ENCODE peak calls at places on chromosomes 3 and 15, in four cellular contexts. One of them, this sample, is unnamed.

GRCh38 chr3:139328356-139328755 is 15.5 kb upstream of the MRPS22 start:
- DNase-seq in neuronal stem cell: no peak
- DNase-seq in H9: no peak
- DNase-seq in mesenchymal stem cell: no peak
- DNase-seq in this sample: no peak

GRCh38 chr15:60421544-60421943 is 23.8 kb upstream of the ANXA2 start:
- DNase-seq in neuronal stem cell: no peak
- DNase-seq in H9: no peak
- DNase-seq in mesenchymal stem cell: peak; percentile 63
- DNase-seq in this sample: no peak

GRCh38 chr15:66682246-66682645 is 19.8 kb upstream of the SMAD6 start:
- DNase-seq in neuronal stem cell: no peak
- DNase-seq in H9: no peak
- DNase-seq in mesenchymal stem cell: no peak
- DNase-seq in this sample: peak; percentile 19

GRCh38 chr3:104548401-104548800 is 818.3 kb upstream of the ALCAM start:
- DNase-seq in neuronal stem cell: no peak
- DNase-seq in H9: no peak
- DNase-seq in mesenchymal stem cell: no peak
- DNase-seq in this sample: no peak

GRCh38 chr3:132284006-132284405 is 33.2 kb upstream of the ACP3 start:
- DNase-seq in neuronal stem cell: no peak
- DNase-seq in H9: no peak
- DNase-seq in mesenchymal stem cell: peak; percentile 28
- DNase-seq in this sample: peak; percentile 40

GRCh38 chr3:52005571-52005986 is 9.9 kb upstream of the RPL29 start:
- DNase-seq in neuronal stem cell: no peak
- DNase-seq in H9: peak; percentile 84
- DNase-seq in mesenchymal stem cell: peak; percentile 61
- DNase-seq in this sample: no peak

GRCh38 chr3:193693774-193694173 is 100.8 kb downstream of the OPA1 start:
- DNase-seq in neuronal stem cell: no peak
- DNase-seq in H9: no peak
- DNase-seq in mesenchymal stem cell: no peak
- DNase-seq in this sample: no peak

GRCh38 chr15:81013396-81013929 is 12.7 kb downstream of the TLNRD1 start:
- DNase-seq in neuronal stem cell: no peak
- DNase-seq in H9: no peak
- DNase-seq in mesenchymal stem cell: no peak
- DNase-seq in this sample: no peak

GRCh38 chr15:82538961-82539689 is 1.1 kb downstream of the RPS17 start:
- DNase-seq in neuronal stem cell: no peak
- DNase-seq in H9: no peak
- DNase-seq in mesenchymal stem cell: peak; percentile 34
- DNase-seq in this sample: no peak

GRCh38 chr3:37348736-37349396 is 174.5 kb upstream of the LRRFIP2 start:
- DNase-seq in neuronal stem cell: no peak
- DNase-seq in H9: no peak
- DNase-seq in mesenchymal stem cell: no peak
- DNase-seq in this sample: no peak

GRCh38 chr15:74464897-74465296 is 3.9 kb upstream of the UBL7 start:
- DNase-seq in neuronal stem cell: no peak
- DNase-seq in H9: no peak
- DNase-seq in mesenchymal stem cell: no peak
- DNase-seq in this sample: no peak

GRCh38 chr3:51274052-51274451 is 111.0 kb upstream of the MANF start:
- DNase-seq in neuronal stem cell: no peak
- DNase-seq in H9: no peak
- DNase-seq in mesenchymal stem cell: no peak
- DNase-seq in this sample: no peak

GRCh38 chr3:187186801-187187421 is 10.4 kb upstream of the RTP1 start:
- DNase-seq in neuronal stem cell: no peak
- DNase-seq in H9: peak; percentile 47
- DNase-seq in mesenchymal stem cell: peak; percentile 80
- DNase-seq in this sample: peak; percentile 89

GRCh38 chr15:97502038-97502437 is 458.5 kb upstream of the ARRDC4 start:
- DNase-seq in neuronal stem cell: no peak
- DNase-seq in H9: no peak
- DNase-seq in mesenchymal stem cell: peak; percentile 50
- DNase-seq in this sample: no peak

GRCh38 chr15:65099336-65099735 is 15.7 kb downstream of the UBAP1L start:
- DNase-seq in neuronal stem cell: no peak
- DNase-seq in H9: no peak
- DNase-seq in mesenchymal stem cell: no peak
- DNase-seq in this sample: no peak

GRCh38 chr3:17302774-17303173 is 418.0 kb downstream of the PLCL2 start:
- DNase-seq in neuronal stem cell: no peak
- DNase-seq in H9: no peak
- DNase-seq in mesenchymal stem cell: no peak
- DNase-seq in this sample: no peak

GRCh38 chr3:74643636-74644035 is 29.2 kb upstream of the CNTN3 start:
- DNase-seq in neuronal stem cell: no peak
- DNase-seq in H9: no peak
- DNase-seq in mesenchymal stem cell: no peak
- DNase-seq in this sample: no peak

GRCh38 chr3:5806192-5806591 is 618.7 kb downstream of the EDEM1 start:
- DNase-seq in neuronal stem cell: peak; percentile 20
- DNase-seq in H9: peak; percentile 33
- DNase-seq in mesenchymal stem cell: no peak
- DNase-seq in this sample: no peak

GRCh38 chr3:127428344-127429001 is 140.6 kb upstream of the PRR20G start:
- DNase-seq in neuronal stem cell: no peak
- DNase-seq in H9: peak; percentile 23
- DNase-seq in mesenchymal stem cell: no peak
- DNase-seq in this sample: no peak

GRCh38 chr15:79815468-79815867 is 81.3 kb downstream of the MTHFS start:
- DNase-seq in neuronal stem cell: no peak
- DNase-seq in H9: no peak
- DNase-seq in mesenchymal stem cell: no peak
- DNase-seq in this sample: no peak

GRCh38 chr3:73669268-73669667 is 44.5 kb upstream of the PDZRN3 start:
- DNase-seq in neuronal stem cell: no peak
- DNase-seq in H9: no peak
- DNase-seq in mesenchymal stem cell: peak; percentile 20
- DNase-seq in this sample: peak; percentile 9

GRCh38 chr3:15159501-15160136 is 46.4 kb upstream of the CAPN7 start:
- DNase-seq in neuronal stem cell: no peak
- DNase-seq in H9: no peak
- DNase-seq in mesenchymal stem cell: peak; percentile 45
- DNase-seq in this sample: no peak

GRCh38 chr15:61186905-61187865 is 41.9 kb downstream of the RORA start:
- DNase-seq in neuronal stem cell: no peak
- DNase-seq in H9: no peak
- DNase-seq in mesenchymal stem cell: no peak
- DNase-seq in this sample: no peak

GRCh38 chr3:66492672-66493071 is 8.2 kb downstream of the LRIG1 start:
- DNase-seq in neuronal stem cell: no peak
- DNase-seq in H9: no peak
- DNase-seq in mesenchymal stem cell: no peak
- DNase-seq in this sample: no peak
- H2BK12ac ChIP-seq in neuronal stem cell: no peak overlapping the region
- H2BK12ac ChIP-seq in H9: no peak overlapping the region
- H2BK12ac ChIP-seq in mesenchymal stem cell: no peak overlapping the region
- H2BK12ac ChIP-seq in this sample: no peak overlapping the region

DNA sequence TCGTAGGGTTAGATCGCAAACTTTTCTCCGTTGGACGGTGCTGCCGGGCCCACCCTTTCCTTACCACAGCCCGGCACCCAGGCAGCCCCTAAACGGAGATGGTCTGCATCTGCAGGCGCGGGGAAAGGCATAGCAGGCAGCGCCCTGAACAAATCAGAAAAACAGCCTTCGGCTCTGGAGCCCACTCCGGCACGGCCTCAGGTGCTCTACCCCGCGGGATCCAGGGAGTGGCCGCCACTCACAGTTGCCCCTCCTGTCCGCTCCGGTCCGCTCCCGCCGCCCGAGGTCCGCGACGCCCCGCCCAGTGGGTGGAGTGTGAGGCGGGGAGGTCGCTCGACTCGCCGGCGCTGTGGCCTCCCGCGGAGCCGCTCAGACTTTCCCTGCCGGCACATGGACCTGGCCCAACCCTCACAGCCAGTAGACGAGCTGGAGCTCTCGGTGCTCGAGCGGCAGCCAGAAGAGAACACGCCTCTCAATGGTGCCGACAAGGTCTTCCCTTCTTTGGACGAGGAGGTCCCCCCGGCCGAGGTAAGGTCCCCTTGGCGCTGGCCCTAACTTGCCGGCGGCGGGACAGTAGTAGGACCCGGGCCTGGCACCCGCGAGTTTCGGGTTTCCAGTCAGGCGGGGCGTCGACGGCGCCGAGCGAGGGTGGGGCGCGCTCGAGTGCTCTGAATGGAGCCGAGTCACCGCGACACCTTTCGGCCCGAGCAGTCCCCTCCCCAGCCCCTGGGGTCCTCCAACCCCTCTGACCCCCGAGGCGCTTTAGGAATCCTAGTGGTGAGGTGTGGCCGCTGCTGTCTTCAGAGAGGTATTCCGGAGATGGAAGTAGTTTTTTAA is at the start of gene C3orf52:
- DNase-seq in neuronal stem cell: peak; percentile 74
- DNase-seq in H9: peak; percentile 95
- DNase-seq in mesenchymal stem cell: peak; percentile 79
- DNase-seq in this sample: peak; percentile 87
- H4K91ac ChIP-seq in neuronal stem cell: no peak within 1 kb of the TSS
- H4K91ac ChIP-seq in H9: no peak within 1 kb of the TSS
- H4K91ac ChIP-seq in mesenchymal stem cell: peak within 1 kb of the TSS; percentile 23
- H4K91ac ChIP-seq in this sample: peak within 1 kb of the TSS; percentile 16

GRCh38 chr15:64096486-64097431 is 977 bp downstream of the SNX1 start:
- DNase-seq in neuronal stem cell: no peak
- DNase-seq in H9: no peak
- DNase-seq in mesenchymal stem cell: peak; percentile 51
- DNase-seq in this sample: peak; percentile 43
- H3K23ac ChIP-seq in neuronal stem cell: peak overlapping the region; percentile 82
- H3K23ac ChIP-seq in H9: no peak overlapping the region
- H3K23ac ChIP-seq in mesenchymal stem cell: peak overlapping the region; percentile 96
- H3K23ac ChIP-seq in this sample: peak overlapping the region; percentile 59

GRCh38 chr3:9217784-9218513 is 31.5 kb downstream of the SRGAP3 start:
- DNase-seq in neuronal stem cell: no peak
- DNase-seq in H9: no peak
- DNase-seq in mesenchymal stem cell: no peak
- DNase-seq in this sample: no peak
- H2BK12ac ChIP-seq in neuronal stem cell: no peak overlapping the region
- H2BK12ac ChIP-seq in H9: no peak overlapping the region
- H2BK12ac ChIP-seq in mesenchymal stem cell: no peak overlapping the region
- H2BK12ac ChIP-seq in this sample: no peak overlapping the region

DNA sequence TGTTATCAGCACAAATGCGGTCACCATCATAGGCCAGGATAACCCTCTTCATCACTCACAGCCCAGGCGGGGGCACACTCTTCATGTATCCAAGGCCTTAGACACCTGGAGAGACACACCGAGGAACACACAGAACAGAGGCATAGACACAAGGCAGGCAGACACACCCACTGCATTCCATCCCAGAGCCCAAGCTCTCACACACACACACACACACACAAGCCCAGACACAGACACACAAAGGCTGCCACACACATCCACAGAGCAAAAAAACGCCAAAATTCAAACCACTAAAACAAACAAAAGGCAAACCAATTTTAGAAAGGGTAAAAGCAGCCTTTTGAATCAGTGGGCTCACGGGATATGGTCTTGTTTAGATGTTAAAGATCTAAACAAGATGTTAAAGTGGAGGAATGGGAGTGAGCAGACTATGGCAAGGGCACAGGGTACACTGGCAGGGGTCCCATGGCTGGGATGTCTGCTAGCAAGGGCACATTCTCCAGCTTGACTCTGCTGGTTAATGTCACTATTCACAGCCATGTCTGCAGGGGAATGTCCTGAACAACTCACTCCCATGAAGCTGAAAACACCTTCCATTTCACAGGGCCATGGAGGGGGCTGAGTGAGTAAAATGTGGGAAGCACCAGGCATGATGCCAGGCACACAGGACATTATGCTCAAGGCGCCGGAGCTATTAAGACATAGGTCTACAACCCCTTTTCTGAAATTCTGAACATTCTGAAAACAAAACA is 14.9 kb upstream of the CRABP1 start:
- DNase-seq in neuronal stem cell: no peak
- DNase-seq in H9: no peak
- DNase-seq in mesenchymal stem cell: no peak
- DNase-seq in this sample: no peak
- H4K91ac ChIP-seq in neuronal stem cell: peak overlapping the region; percentile 2
- H4K91ac ChIP-seq in H9: no peak overlapping the region
- H4K91ac ChIP-seq in mesenchymal stem cell: no peak overlapping the region
- H4K91ac ChIP-seq in this sample: no peak overlapping the region

GRCh38 chr3:44885618-44886017 is 11.2 kb downstream of the TGM4 start:
- DNase-seq in neuronal stem cell: no peak
- DNase-seq in H9: no peak
- DNase-seq in mesenchymal stem cell: peak; percentile 81
- DNase-seq in this sample: peak; percentile 4

GRCh38 chr3:44887101-44887500 is 12.7 kb downstream of the TGM4 start:
- DNase-seq in neuronal stem cell: no peak
- DNase-seq in H9: no peak
- DNase-seq in mesenchymal stem cell: no peak
- DNase-seq in this sample: no peak

GRCh38 chr3:44883999-44884431 is 9.6 kb downstream of the TGM4 start:
- DNase-seq in neuronal stem cell: no peak
- DNase-seq in H9: no peak
- DNase-seq in mesenchymal stem cell: peak; percentile 41
- DNase-seq in this sample: peak; percentile 39

GRCh38 chr3:44883213-44883955 is 9.0 kb downstream of the TGM4 start:
- DNase-seq in neuronal stem cell: no peak
- DNase-seq in H9: no peak
- DNase-seq in mesenchymal stem cell: no peak
- DNase-seq in this sample: no peak

GRCh38 chr3:44886561-44886960 is 12.2 kb downstream of the TGM4 start:
- DNase-seq in neuronal stem cell: no peak
- DNase-seq in H9: no peak
- DNase-seq in mesenchymal stem cell: no peak
- DNase-seq in this sample: no peak
- H3K23ac ChIP-seq in neuronal stem cell: no peak overlapping the region
- H3K23ac ChIP-seq in H9: no peak overlapping the region
- H3K23ac ChIP-seq in mesenchymal stem cell: no peak overlapping the region
- H3K23ac ChIP-seq in this sample: no peak overlapping the region

GRCh38 chr3:12155264-12155663 is 3.4 kb downstream of the TIMP4 start:
- DNase-seq in neuronal stem cell: no peak
- DNase-seq in H9: no peak
- DNase-seq in mesenchymal stem cell: no peak
- DNase-seq in this sample: no peak
- H2BK12ac ChIP-seq in neuronal stem cell: no peak overlapping the region
- H2BK12ac ChIP-seq in H9: no peak overlapping the region
- H2BK12ac ChIP-seq in mesenchymal stem cell: peak overlapping the region; percentile 92
- H2BK12ac ChIP-seq in this sample: peak overlapping the region; percentile 78

This sample was measured in trophoblast cell.